ENCODE peak calls at places on chromosome 22, in nine cellular contexts. J is CD4-positive, alpha-beta memory T cell; A is Panc1; M is OCI-LY7; F is tibial artery; D is heart right ventricle; P is fibroblast of lung; V is colonic mucosa; G is sigmoid colon. X is an unnamed sample.

GRCh38 chr22:42991010-42991651 is 23.8 kb downstream of the PACSIN2 start:
- DNase-seq in V (peak; percentile 67), P (peak; percentile 93), F (no peak), M (no peak), D (no peak), J (no peak), A (no peak), G (peak; percentile 52), X (no peak)

GRCh38 chr22:49718396-49718795 is 109.3 kb downstream of the BRD1 start:
- DNase-seq in G (no peak), A (no peak), V (no peak), P (no peak), F (no peak), D (no peak), J (no peak), M (no peak), X (no peak)

GRCh38 chr22:44181033-44181911 is 547 bp downstream of the PARVG start:
- DNase-seq in M (no peak), F (no peak), J (peak; percentile 53), G (no peak), V (peak; percentile 32), D (peak; percentile 42), P (peak; percentile 46), A (no peak), X (peak; percentile 76)

GRCh38 chr22:42805016-42805997 is 51.8 kb downstream of the ARFGAP3 start:
- DNase-seq in M (no peak), J (no peak), G (peak; percentile 68), D (peak; percentile 61), F (no peak), P (no peak), V (peak; percentile 16), A (no peak), X (peak; percentile 82)

GRCh38 chr22:49954354-49954753 is 6.2 kb upstream of the PIM3 start:
- DNase-seq in G (no peak), M (no peak), J (no peak), P (no peak), A (no peak), V (no peak), D (peak; percentile 73), F (no peak), X (peak; percentile 88)

GRCh38 chr22:32652609-32653008 is 148.9 kb upstream of the TIMP3 start:
- DNase-seq in G (no peak), D (no peak), P (no peak), A (no peak), V (no peak), F (no peak), J (no peak), M (no peak), X (no peak)

GRCh38 chr22:20280866-20281265 is 12.7 kb upstream of the RTN4R start:
- DNase-seq in V (no peak), G (no peak), D (no peak), J (no peak), P (no peak), M (no peak), A (no peak), F (no peak), X (no peak)

GRCh38 chr22:29979645-29980303 is 96.8 kb downstream of the MTMR3 start:
- DNase-seq in V (no peak), D (no peak), J (no peak), P (peak; percentile 47), G (no peak), M (no peak), A (no peak), F (no peak), X (no peak)

GRCh38 chr22:39176067-39176621 is 23.7 kb upstream of the CBX7 start:
- DNase-seq in J (no peak), G (peak; percentile 88), F (peak; percentile 53), P (peak; percentile 74), M (no peak), V (no peak), A (no peak), D (peak; percentile 76), X (peak; percentile 77)

GRCh38 chr22:32661296-32661695 is 140.2 kb upstream of the TIMP3 start:
- DNase-seq in V (peak; percentile 18), P (peak; percentile 96), D (peak; percentile 71), G (peak; percentile 87), F (peak; percentile 65), J (no peak), A (no peak), M (no peak), X (no peak)

GRCh38 chr22:46178755-46179505 is 28.6 kb downstream of the PPARA start:
- DNase-seq in J (no peak), G (no peak), F (no peak), A (no peak), D (no peak), M (no peak), P (no peak), V (no peak), X (no peak)
- H3K36me3 ChIP-seq in J (no peaks in the 10 kb centered on the region), G (no peaks in the 10 kb centered on the region), F (peaks cover 61% of the 10 kb centered on the region), A (no peaks in the 10 kb centered on the region), D (peaks cover 73% of the 10 kb centered on the region), M (no peaks in the 10 kb centered on the region), P (no peaks in the 10 kb centered on the region), V (no peaks in the 10 kb centered on the region), X (peaks cover 8% of the 10 kb centered on the region)

GRCh38 chr22:47290706-47291430 is 528.4 kb downstream of the TBC1D22A start:
- DNase-seq in P (no peak), D (no peak), F (peak; percentile 5), A (no peak), V (no peak), M (no peak), G (peak; percentile 32), J (no peak), X (peak; percentile 21)

GRCh38 chr22:47287516-47287915 is 525.1 kb downstream of the TBC1D22A start:
- DNase-seq in A (no peak), P (no peak), G (peak; percentile 45), V (no peak), M (no peak), F (no peak), D (no peak), J (no peak), X (peak; percentile 43)

GRCh38 chr22:47289316-47289985 is 527.0 kb downstream of the TBC1D22A start:
- DNase-seq in V (no peak), P (no peak), D (no peak), F (no peak), A (no peak), G (peak; percentile 36), J (no peak), M (no peak), X (peak; percentile 17)

GRCh38 chr22:47286590-47286989 is 524.1 kb downstream of the TBC1D22A start:
- DNase-seq in J (no peak), G (peak; percentile 46), D (no peak), V (no peak), F (no peak), M (no peak), P (no peak), A (no peak), X (peak; percentile 50)

DNA sequence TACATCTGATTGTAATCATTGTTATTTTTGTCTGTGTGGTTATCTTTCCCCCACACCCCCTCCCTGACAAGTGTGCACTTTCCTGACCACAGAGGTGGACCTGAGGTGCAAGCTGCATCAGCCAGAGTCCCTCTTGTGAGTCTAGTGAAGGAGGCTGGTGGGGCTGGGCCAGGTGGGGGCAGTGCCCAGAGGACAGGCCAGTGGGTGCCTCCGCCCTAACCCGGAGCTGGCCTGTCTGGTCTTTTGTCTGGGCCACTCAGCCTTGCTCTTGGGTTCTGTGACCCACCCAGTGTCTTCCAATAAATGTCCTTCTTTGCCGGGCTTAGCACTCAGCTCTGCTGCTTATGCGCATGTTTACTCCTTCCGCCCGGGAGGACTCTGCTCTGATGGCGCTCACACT is 526.2 kb downstream of the TBC1D22A start:
- DNase-seq in J (no peak), M (no peak), D (no peak), P (no peak), V (no peak), F (no peak), A (no peak), G (peak; percentile 35), X (no peak)
- H3K9me3 ChIP-seq in J (no peaks in the 10 kb centered on the region), M (no peaks in the 10 kb centered on the region), D (no peaks in the 10 kb centered on the region), P (no peaks in the 10 kb centered on the region), V (no peaks in the 10 kb centered on the region), F (no peaks in the 10 kb centered on the region), A (no peaks in the 10 kb centered on the region), G (no peaks in the 10 kb centered on the region), X (no peaks in the 10 kb centered on the region)

GRCh38 chr22:37308385-37309200 is 26.3 kb downstream of the CYTH4 start:
- DNase-seq in M (no peak), J (no peak), D (no peak), A (no peak), F (no peak), G (no peak), V (no peak), P (no peak), X (no peak)
- H3K4me1 ChIP-seq in M (peaks cover 49% of the 10 kb centered on the region), J (peaks cover 80% of the 10 kb centered on the region), D (peaks cover 16% of the 10 kb centered on the region), A (peaks cover 52% of the 10 kb centered on the region), F (peaks cover 10% of the 10 kb centered on the region), G (no peaks in the 10 kb centered on the region), V (no peaks in the 10 kb centered on the region), P (peaks cover 38% of the 10 kb centered on the region), X (peaks cover 47% of the 10 kb centered on the region)

GRCh38 chr22:31098633-31099110 is 8.7 kb downstream of the SELENOM start:
- DNase-seq in V (peak; percentile 66), J (no peak), G (peak; percentile 92), F (no peak), D (peak; percentile 58), P (no peak), A (no peak), M (no peak), X (no peak)

GRCh38 chr22:31099841-31100761 is 7.3 kb downstream of the SELENOM start:
- DNase-seq in G (peak; percentile 71), A (no peak), V (no peak), F (no peak), J (no peak), P (no peak), M (no peak), D (no peak), X (no peak)

GRCh38 chr22:31099386-31099785 is 8.0 kb downstream of the SELENOM start:
- DNase-seq in G (no peak), M (no peak), P (no peak), D (no peak), F (no peak), V (peak; percentile 14), A (no peak), J (no peak), X (no peak)

GRCh38 chr22:31096637-31097274 is 10.6 kb downstream of the SELENOM start:
- DNase-seq in J (no peak), M (no peak), V (no peak), P (no peak), D (no peak), F (no peak), G (no peak), A (no peak), X (no peak)

DNA sequence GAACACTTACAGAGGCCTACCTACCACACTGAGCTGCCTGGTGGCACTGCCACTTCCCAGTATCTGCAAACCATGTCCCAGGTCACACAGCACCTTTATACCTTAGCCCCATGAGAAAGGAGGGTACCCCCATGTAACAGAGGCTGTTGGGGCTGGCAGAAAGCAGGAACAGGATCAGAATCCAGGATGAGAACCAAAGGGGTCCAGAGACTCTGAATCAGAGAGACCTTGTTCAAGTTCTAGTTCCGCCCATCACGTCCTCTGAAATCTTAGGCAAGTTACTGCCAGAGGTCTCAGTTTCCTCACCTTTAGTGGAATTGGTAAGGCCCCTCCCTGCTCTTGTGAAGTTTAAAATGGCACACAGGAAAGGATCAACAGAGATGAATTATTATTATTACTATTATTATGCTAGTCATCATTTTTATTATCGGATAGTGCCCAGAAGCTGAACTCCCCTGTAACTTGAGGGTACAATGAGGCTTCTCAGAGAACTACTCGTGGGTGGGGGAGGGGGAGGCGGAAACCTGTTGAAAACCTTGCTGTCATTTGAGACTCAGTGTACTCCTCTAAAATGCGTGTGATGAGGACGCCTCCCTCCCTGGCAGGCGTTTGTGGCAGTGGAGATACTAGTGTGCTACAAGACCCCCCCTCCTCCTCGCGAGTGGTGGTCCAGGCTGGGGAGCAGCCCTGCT is 9.3 kb downstream of the SELENOM start:
- DNase-seq in P (no peak), F (no peak), D (peak; percentile 17), J (no peak), V (no peak), A (no peak), M (no peak), G (no peak), X (no peak)
- H3K36me3 ChIP-seq in P (peaks cover 60% of the 10 kb centered on the region), F (peaks cover 85% of the 10 kb centered on the region), D (peaks cover 100% of the 10 kb centered on the region), J (no peaks in the 10 kb centered on the region), V (peaks cover 8% of the 10 kb centered on the region), A (no peaks in the 10 kb centered on the region), M (no peaks in the 10 kb centered on the region), G (peaks cover 66% of the 10 kb centered on the region), X (peaks cover 51% of the 10 kb centered on the region)

X was measured in upper lobe of right lung.